ENCODE peak calls at places on chromosomes 16 and 17, in six cellular contexts. One of them, this sample, is unnamed.

GRCh38 chr17:63843387-63844292 is 1.2 kb upstream of the SMARCD2 start:
- DNase-seq in RCC 7860: peak; percentile 71
- DNase-seq in Caki2: peak; percentile 56
- DNase-seq in HEK293T: no peak
- DNase-seq in fibroblast of the aortic adventitia: peak; percentile 93
- DNase-seq in NCI-H460: no peak
- DNase-seq in this sample: peak; percentile 71

GRCh38 chr16:19389246-19389645 is 28.4 kb upstream of the TMC5 start:
- DNase-seq in RCC 7860: peak; percentile 6
- DNase-seq in Caki2: no peak
- DNase-seq in HEK293T: peak; percentile 35
- DNase-seq in fibroblast of the aortic adventitia: peak; percentile 14
- DNase-seq in NCI-H460: peak; percentile 38
- DNase-seq in this sample: peak; percentile 30

GRCh38 chr16:27769561-27770222 is 219.7 kb downstream of the KATNIP start:
- DNase-seq in RCC 7860: peak; percentile 97
- DNase-seq in Caki2: peak; percentile 84
- DNase-seq in HEK293T: no peak
- DNase-seq in fibroblast of the aortic adventitia: peak; percentile 31
- DNase-seq in NCI-H460: no peak
- DNase-seq in this sample: no peak

GRCh38 chr17:81057079-81057730 is 22.3 kb downstream of the BAIAP2 start:
- DNase-seq in RCC 7860: no peak
- DNase-seq in Caki2: peak; percentile 29
- DNase-seq in HEK293T: peak; percentile 67
- DNase-seq in fibroblast of the aortic adventitia: peak; percentile 59
- DNase-seq in NCI-H460: no peak
- DNase-seq in this sample: no peak

GRCh38 chr17:75241502-75241901 is 19.9 kb downstream of the GGA3 start:
- DNase-seq in RCC 7860: no peak
- DNase-seq in Caki2: no peak
- DNase-seq in HEK293T: no peak
- DNase-seq in fibroblast of the aortic adventitia: peak; percentile 47
- DNase-seq in NCI-H460: no peak
- DNase-seq in this sample: no peak

GRCh38 chr17:18039535-18040286 is 503 bp downstream of the GID4 start:
- DNase-seq in RCC 7860: no peak
- DNase-seq in Caki2: no peak
- DNase-seq in HEK293T: peak; percentile 36
- DNase-seq in fibroblast of the aortic adventitia: no peak
- DNase-seq in NCI-H460: no peak
- DNase-seq in this sample: no peak

GRCh38 chr17:73690581-73691135 is 46.4 kb upstream of the SDK2 start:
- DNase-seq in RCC 7860: no peak
- DNase-seq in Caki2: no peak
- DNase-seq in HEK293T: peak; percentile 29
- DNase-seq in fibroblast of the aortic adventitia: no peak
- DNase-seq in NCI-H460: no peak
- DNase-seq in this sample: no peak

GRCh38 chr16:30786936-30787612 is at the start of gene ZNF629:
- DNase-seq in RCC 7860: peak; percentile 33
- DNase-seq in Caki2: peak; percentile 74
- DNase-seq in HEK293T: peak; percentile 86
- DNase-seq in fibroblast of the aortic adventitia: peak; percentile 74
- DNase-seq in NCI-H460: peak; percentile 54
- DNase-seq in this sample: peak; percentile 76

GRCh38 chr17:63698381-63698885 is 1.5 kb downstream of the LIMD2 start:
- DNase-seq in RCC 7860: no peak
- DNase-seq in Caki2: no peak
- DNase-seq in HEK293T: no peak
- DNase-seq in fibroblast of the aortic adventitia: no peak
- DNase-seq in NCI-H460: no peak
- DNase-seq in this sample: no peak

GRCh38 chr16:55471448-55472097 is 7.4 kb upstream of the MMP2 start:
- DNase-seq in RCC 7860: peak; percentile 89
- DNase-seq in Caki2: peak; percentile 58
- DNase-seq in HEK293T: no peak
- DNase-seq in fibroblast of the aortic adventitia: peak; percentile 92
- DNase-seq in NCI-H460: no peak
- DNase-seq in this sample: no peak

GRCh38 chr17:82872591-82873520 is 33.0 kb upstream of the ZNF750 start:
- DNase-seq in RCC 7860: no peak
- DNase-seq in Caki2: no peak
- DNase-seq in HEK293T: no peak
- DNase-seq in fibroblast of the aortic adventitia: no peak
- DNase-seq in NCI-H460: no peak
- DNase-seq in this sample: peak; percentile 75

GRCh38 chr16:87356491-87356853 is 27.1 kb downstream of the FBXO31 start:
- DNase-seq in RCC 7860: no peak
- DNase-seq in Caki2: no peak
- DNase-seq in HEK293T: no peak
- DNase-seq in fibroblast of the aortic adventitia: no peak
- DNase-seq in NCI-H460: no peak
- DNase-seq in this sample: no peak

GRCh38 chr17:74671031-74671771 is 41.5 kb downstream of the CD300LF start:
- DNase-seq in RCC 7860: no peak
- DNase-seq in Caki2: peak; percentile 58
- DNase-seq in HEK293T: peak; percentile 89
- DNase-seq in fibroblast of the aortic adventitia: peak; percentile 71
- DNase-seq in NCI-H460: peak; percentile 82
- DNase-seq in this sample: peak; percentile 68

GRCh38 chr16:85005278-85006069 is 5.9 kb downstream of the ZDHHC7 start:
- DNase-seq in RCC 7860: peak; percentile 80
- DNase-seq in Caki2: peak; percentile 55
- DNase-seq in HEK293T: no peak
- DNase-seq in fibroblast of the aortic adventitia: peak; percentile 87
- DNase-seq in NCI-H460: no peak
- DNase-seq in this sample: no peak

This sample was measured in B cell.